ENCODE peak calls at places on chromosomes 2 and 18, in four cellular contexts. One of them, this sample, is unnamed. For H3K4me1, the result is how much of the 10 kb centered on the place peaks cover.

GRCh38 chr2:33946198-33946597 is 347.1 kb upstream of the FAM98A start:
- DNase-seq in sigmoid colon: no peak
- DNase-seq in heart right ventricle: no peak
- DNase-seq in tibial artery: no peak
- DNase-seq in this sample: no peak

GRCh38 chr2:60484080-60484737 is 69.2 kb downstream of the BCL11A start:
- DNase-seq in heart right ventricle: no peak
- DNase-seq in tibial artery: no peak
- DNase-seq in sigmoid colon: no peak
- DNase-seq in this sample: no peak

GRCh38 chr2:46469116-46469515 is 10.2 kb upstream of the TMEM247 start:
- DNase-seq in heart right ventricle: no peak
- DNase-seq in sigmoid colon: no peak
- DNase-seq in tibial artery: no peak
- DNase-seq in this sample: no peak

GRCh38 chr2:144996225-144996795 is 476.4 kb upstream of the ZEB2 start:
- DNase-seq in tibial artery: no peak
- DNase-seq in sigmoid colon: no peak
- DNase-seq in heart right ventricle: no peak
- DNase-seq in this sample: no peak

GRCh38 chr2:99403524-99403923 is 66.3 kb downstream of the EIF5B start:
- DNase-seq in heart right ventricle: no peak
- DNase-seq in tibial artery: no peak
- DNase-seq in sigmoid colon: no peak
- DNase-seq in this sample: no peak

GRCh38 chr2:190578158-190579057 is 43.9 kb upstream of the NEMP2 start:
- DNase-seq in sigmoid colon: no peak
- DNase-seq in tibial artery: no peak
- DNase-seq in heart right ventricle: no peak
- DNase-seq in this sample: no peak

GRCh38 chr2:75311521-75311920 is 112.2 kb upstream of the TACR1 start:
- DNase-seq in heart right ventricle: no peak
- DNase-seq in tibial artery: no peak
- DNase-seq in sigmoid colon: no peak
- DNase-seq in this sample: no peak

GRCh38 chr18:61606068-61606660 is 272.9 kb downstream of the CDH20 start:
- DNase-seq in tibial artery: peak
- DNase-seq in heart right ventricle: peak
- DNase-seq in sigmoid colon: no peak
- DNase-seq in this sample: peak

GRCh38 chr2:112621792-112622527 is 23.8 kb upstream of the SLC20A1 start:
- DNase-seq in heart right ventricle: no peak
- DNase-seq in tibial artery: no peak
- DNase-seq in sigmoid colon: peak
- DNase-seq in this sample: no peak

GRCh38 chr2:226963528-226963927 is 127.7 kb downstream of the RHBDD1 start:
- DNase-seq in tibial artery: no peak
- DNase-seq in heart right ventricle: no peak
- DNase-seq in sigmoid colon: no peak
- DNase-seq in this sample: no peak

GRCh38 chr18:51107594-51108305 is 77.7 kb downstream of the SMAD4 start:
- DNase-seq in heart right ventricle: no peak
- DNase-seq in tibial artery: no peak
- DNase-seq in sigmoid colon: no peak
- DNase-seq in this sample: no peak

GRCh38 chr2:43792653-43793052 is 18.8 kb downstream of the DYNC2LI1 start:
- DNase-seq in tibial artery: no peak
- DNase-seq in sigmoid colon: no peak
- DNase-seq in heart right ventricle: no peak
- DNase-seq in this sample: no peak

GRCh38 chr2:238326801-238327365 is 6.6 kb downstream of the TRAF3IP1 start:
- DNase-seq in tibial artery: no peak
- DNase-seq in sigmoid colon: no peak
- DNase-seq in heart right ventricle: no peak
- DNase-seq in this sample: no peak

GRCh38 chr2:179917272-179917671 is 55.9 kb upstream of the ZNF385B start:
- DNase-seq in tibial artery: no peak
- DNase-seq in heart right ventricle: no peak
- DNase-seq in sigmoid colon: no peak
- DNase-seq in this sample: no peak

GRCh38 chr18:10449396-10449795 is 5.0 kb upstream of the APCDD1 start:
- DNase-seq in heart right ventricle: no peak
- DNase-seq in tibial artery: no peak
- DNase-seq in sigmoid colon: no peak
- DNase-seq in this sample: no peak

GRCh38 chr18:35045808-35046207 is 4.6 kb downstream of the MAPRE2 start:
- DNase-seq in heart right ventricle: no peak
- DNase-seq in tibial artery: no peak
- DNase-seq in sigmoid colon: no peak
- DNase-seq in this sample: no peak

GRCh38 chr2:216335252-216335651 is 37.0 kb downstream of the MARCHF4 start:
- DNase-seq in heart right ventricle: no peak
- DNase-seq in sigmoid colon: no peak
- DNase-seq in tibial artery: no peak
- DNase-seq in this sample: no peak

GRCh38 chr2:202436631-202437030 is 60.5 kb downstream of the BMPR2 start:
- DNase-seq in heart right ventricle: no peak
- DNase-seq in tibial artery: no peak
- DNase-seq in sigmoid colon: no peak
- DNase-seq in this sample: no peak

GRCh38 chr2:121005512-121005911 is 269.8 kb downstream of the GLI2 start:
- DNase-seq in sigmoid colon: no peak
- DNase-seq in tibial artery: no peak
- DNase-seq in heart right ventricle: no peak
- DNase-seq in this sample: no peak

DNA sequence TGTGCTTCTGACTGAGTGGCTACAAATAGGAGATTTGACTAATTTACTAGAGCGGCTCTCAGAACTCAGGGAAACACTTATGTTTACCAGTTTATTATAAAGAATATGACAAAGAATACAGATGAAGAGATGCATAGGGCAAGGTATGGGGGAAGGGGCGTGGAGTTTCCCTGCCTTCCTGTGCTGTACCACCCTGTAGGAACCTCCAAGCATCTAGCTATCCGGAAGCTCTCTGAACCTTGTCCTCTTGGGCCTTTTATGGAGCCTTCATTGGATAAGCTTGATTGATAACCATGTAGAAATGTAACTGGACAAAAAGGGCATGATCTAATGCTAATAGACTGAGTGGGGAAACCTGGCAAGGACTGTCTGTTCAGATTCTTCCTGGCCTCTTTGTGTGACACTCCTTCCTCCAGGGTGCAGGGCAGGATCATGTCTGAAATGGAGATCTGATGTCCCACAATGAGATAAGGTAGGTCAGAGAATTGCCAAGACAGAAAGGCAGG is 101.8 kb upstream of the NPAS2 start:
- DNase-seq in tibial artery: no peak
- DNase-seq in heart right ventricle: no peak
- DNase-seq in sigmoid colon: no peak
- DNase-seq in this sample: no peak
- TF ChIP-seq CTCF in tibial artery: no peak
- TF ChIP-seq CTCF in heart right ventricle: no peak
- TF ChIP-seq CTCF in sigmoid colon: no peak
- TF ChIP-seq CTCF in this sample: no peak

GRCh38 chr2:9247177-9247576 is 40.6 kb downstream of the ASAP2 start:
- DNase-seq in heart right ventricle: no peak
- DNase-seq in tibial artery: no peak
- DNase-seq in sigmoid colon: no peak
- DNase-seq in this sample: no peak
- H3K4me1 ChIP-seq in heart right ventricle: half or more
- H3K4me1 ChIP-seq in tibial artery: half or more
- H3K4me1 ChIP-seq in sigmoid colon: under half
- H3K4me1 ChIP-seq in this sample: half or more

GRCh38 chr2:70941701-70942100 is 6.0 kb downstream of the ATP6V1B1 start:
- DNase-seq in sigmoid colon: peak
- DNase-seq in tibial artery: no peak
- DNase-seq in heart right ventricle: no peak
- DNase-seq in this sample: no peak
- H3K4me3 ChIP-seq in sigmoid colon: no peak
- H3K4me3 ChIP-seq in tibial artery: no peak
- H3K4me3 ChIP-seq in heart right ventricle: no peak
- H3K4me3 ChIP-seq in this sample: no peak

GRCh38 chr2:69436594-69436936 is 670 bp downstream of the NFU1 start:
- DNase-seq in tibial artery: no peak
- DNase-seq in sigmoid colon: no peak
- DNase-seq in heart right ventricle: no peak
- DNase-seq in this sample: no peak
- TF ChIP-seq CTCF in tibial artery: peak
- TF ChIP-seq CTCF in sigmoid colon: no peak
- TF ChIP-seq CTCF in heart right ventricle: no peak
- TF ChIP-seq CTCF in this sample: no peak

GRCh38 chr2:239436669-239437325 is 36.0 kb upstream of the HDAC4 start:
- DNase-seq in tibial artery: no peak
- DNase-seq in heart right ventricle: no peak
- DNase-seq in sigmoid colon: no peak
- DNase-seq in this sample: no peak
- H3K4me1 ChIP-seq in tibial artery: under half
- H3K4me1 ChIP-seq in heart right ventricle: under half
- H3K4me1 ChIP-seq in sigmoid colon: under half
- H3K4me1 ChIP-seq in this sample: under half

DNA sequence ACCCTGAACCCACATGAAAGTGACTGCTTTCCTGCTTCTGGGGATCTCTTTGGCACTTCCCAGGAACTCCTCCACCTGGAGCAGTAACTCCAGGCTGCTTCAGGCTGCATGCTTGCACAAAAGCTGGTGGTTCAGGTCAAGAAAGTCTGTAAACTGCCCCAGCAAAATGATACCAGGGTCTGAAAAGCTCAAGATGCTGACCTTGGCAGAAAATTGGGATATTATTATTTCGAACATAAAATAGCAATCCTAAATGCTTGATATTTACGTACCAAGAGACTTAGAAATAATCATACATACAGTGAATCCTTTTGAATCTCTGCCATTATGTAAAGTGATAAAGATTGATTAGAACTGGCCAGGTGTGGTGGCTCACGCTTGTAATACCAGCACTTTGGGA is 674.3 kb downstream of the ERBB4 start:
- DNase-seq in sigmoid colon: no peak
- DNase-seq in tibial artery: no peak
- DNase-seq in heart right ventricle: no peak
- DNase-seq in this sample: no peak
- H3K4me3 ChIP-seq in sigmoid colon: no peak
- H3K4me3 ChIP-seq in tibial artery: no peak
- H3K4me3 ChIP-seq in heart right ventricle: no peak
- H3K4me3 ChIP-seq in this sample: no peak

DNA sequence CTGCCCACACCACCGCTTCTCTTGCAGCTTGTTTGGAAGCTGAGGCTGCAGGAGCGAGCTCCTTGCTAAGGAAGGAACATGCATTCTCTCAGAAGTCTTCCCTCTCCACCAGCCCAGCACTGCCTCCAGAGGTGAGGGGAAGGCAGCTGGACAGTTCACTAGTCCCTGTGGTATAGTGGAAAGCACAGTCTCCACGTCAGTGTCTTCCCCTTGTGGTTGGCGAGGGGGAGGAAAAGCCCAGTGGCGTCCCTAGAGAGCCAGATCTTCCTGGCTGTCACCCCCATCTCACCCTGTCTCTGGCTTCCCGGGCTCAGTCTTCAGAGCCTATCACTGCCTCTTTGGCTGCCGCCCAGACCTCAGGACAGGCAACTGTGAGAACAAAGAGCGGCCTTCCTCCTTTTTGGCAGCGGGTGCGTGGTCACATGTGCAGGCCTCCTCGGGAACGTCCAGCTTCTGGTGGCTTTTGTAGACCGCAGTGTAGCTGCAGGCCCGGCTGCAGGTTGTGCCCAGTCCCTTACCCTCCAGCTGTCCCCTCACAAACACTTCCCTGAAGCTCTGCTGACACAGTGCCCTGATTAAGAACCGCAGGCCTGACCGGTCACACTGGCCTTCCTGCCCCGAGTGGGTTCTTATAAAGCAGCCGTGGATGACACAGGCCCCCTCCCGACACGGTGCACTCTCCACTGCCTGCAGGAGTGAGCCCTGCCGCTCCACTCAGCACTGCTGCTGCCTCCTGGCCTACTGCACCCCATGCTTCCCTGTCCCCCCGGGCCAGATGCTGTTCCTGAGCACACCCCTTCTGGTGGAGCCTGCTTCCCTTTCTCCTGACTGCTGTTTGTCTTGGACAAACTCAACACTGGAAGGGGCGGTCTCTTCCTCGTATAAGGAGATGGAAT is 90.9 kb downstream of the RNF144A start:
- DNase-seq in tibial artery: peak
- DNase-seq in sigmoid colon: peak
- DNase-seq in heart right ventricle: peak
- DNase-seq in this sample: peak
- TF ChIP-seq CTCF in tibial artery: no peak
- TF ChIP-seq CTCF in sigmoid colon: peak
- TF ChIP-seq CTCF in heart right ventricle: peak
- TF ChIP-seq CTCF in this sample: peak

This sample was measured in left ventricle myocardium inferior.